ENCODE peak calls at places on chromosomes 2 and 18, in eight cellular contexts. Z, D, C, G, E, S, O and M are unnamed samples.

GRCh38 chr2:228599781-228600180 is 418.3 kb upstream of the SPHKAP start:
- DNase-seq in O (no peak), G (no peak), C (no peak), D (no peak), E (no peak), S (no peak), Z (no peak), M (no peak)

GRCh38 chr2:58562281-58562680 is 321.2 kb upstream of the FANCL start:
- DNase-seq in C (no peak), O (no peak), G (no peak), Z (no peak), D (no peak), E (no peak), S (no peak), M (no peak)

GRCh38 chr2:191650896-191651773 is 26.8 kb upstream of the NABP1 start:
- DNase-seq in G (peak; percentile 73), Z (no peak), C (no peak), S (no peak), E (no peak), O (no peak), D (no peak), M (no peak)

GRCh38 chr2:21303876-21304275 is 180.1 kb downstream of the TDRD15 start:
- DNase-seq in G (no peak), O (no peak), D (no peak), E (no peak), S (no peak), Z (no peak), C (no peak), M (no peak)

GRCh38 chr2:120109186-120110061 is 96.5 kb downstream of the EPB41L5 start:
- DNase-seq in O (peak; percentile 41), Z (no peak), D (peak; percentile 12), S (no peak), C (peak; percentile 33), E (peak; percentile 23), G (peak; percentile 19), M (peak; percentile 81)

GRCh38 chr2:8317419-8317818 is 364.4 kb upstream of the ID2 start:
- DNase-seq in O (no peak), Z (no peak), E (no peak), S (no peak), G (no peak), D (no peak), C (no peak), M (no peak)

GRCh38 chr18:9753863-9754262 is 45.8 kb downstream of the RAB31 start:
- DNase-seq in Z (no peak), G (no peak), O (no peak), C (no peak), S (no peak), E (no peak), D (no peak), M (no peak)

GRCh38 chr2:190986221-190986953 is 27.6 kb downstream of the STAT1 start:
- DNase-seq in C (no peak), D (no peak), Z (no peak), E (peak; percentile 21), G (no peak), O (no peak), S (peak; percentile 41), M (peak; percentile 78)

GRCh38 chr2:14998548-14998947 is 366.0 kb downstream of the LRATD1 start:
- DNase-seq in D (no peak), Z (no peak), S (no peak), O (no peak), E (no peak), G (no peak), C (no peak), M (no peak)

GRCh38 chr2:14999114-14999661 is 366.7 kb downstream of the LRATD1 start:
- DNase-seq in C (no peak), G (no peak), S (no peak), D (no peak), Z (no peak), O (no peak), E (no peak), M (no peak)

GRCh38 chr2:14994721-14995120 is 362.2 kb downstream of the LRATD1 start:
- DNase-seq in S (no peak), C (no peak), E (no peak), Z (no peak), D (no peak), O (no peak), G (no peak), M (no peak)

GRCh38 chr2:14991723-14992122 is 359.2 kb downstream of the LRATD1 start:
- DNase-seq in Z (no peak), C (no peak), D (no peak), E (no peak), S (no peak), G (no peak), O (no peak), M (no peak)

GRCh38 chr2:14996306-14997014 is 363.9 kb downstream of the LRATD1 start:
- DNase-seq in O (no peak), C (no peak), S (no peak), G (no peak), D (no peak), E (no peak), Z (no peak), M (no peak)
- TF ChIP-seq CTCF in O (no peak), C (no peak), S (no peak), G (no peak), D (no peak), E (no peak), Z (no peak), M (no peak)

DNA sequence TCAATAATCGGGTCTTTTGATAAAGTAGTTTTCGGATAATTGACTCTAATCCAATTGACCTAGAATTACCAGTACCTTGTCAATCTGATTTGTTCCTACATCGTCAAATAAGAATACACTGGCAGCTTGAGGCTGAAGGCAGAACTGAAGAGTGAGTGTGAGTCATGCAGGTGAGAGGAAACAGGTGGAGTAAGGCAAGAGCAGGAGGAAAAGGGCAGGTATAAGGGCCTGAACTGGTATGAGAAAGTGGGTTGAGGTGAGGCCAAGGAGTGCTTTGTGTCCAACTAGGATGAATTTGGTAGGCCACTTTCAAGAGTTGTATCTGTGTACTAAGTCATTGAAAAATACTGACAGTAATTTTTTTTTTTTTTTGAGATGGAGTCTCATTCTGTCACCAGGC is 186.0 kb downstream of the ZNF385B start:
- DNase-seq in C (no peak), Z (no peak), O (no peak), G (no peak), D (no peak), S (no peak), E (no peak), M (no peak)
- TF ChIP-seq MAX in C (no peak), Z (no peak), O (no peak), G (no peak), D (no peak), S (no peak), E (no peak), M (no peak)

GRCh38 chr2:24821433-24821891 is 28.2 kb downstream of the CENPO start:
- DNase-seq in C (no peak), G (no peak), Z (peak; percentile 57), S (no peak), E (no peak), D (no peak), O (peak; percentile 22), M (no peak)
- TF ChIP-seq CTCF in C (no peak), G (no peak), Z (no peak), S (no peak), E (no peak), D (no peak), O (no peak), M (no peak)

GRCh38 chr18:46068763-46069162 is 3.3 kb downstream of the PSTPIP2 start:
- DNase-seq in O (no peak), D (no peak), G (no peak), Z (peak; percentile 16), C (no peak), E (no peak), S (no peak), M (no peak)
- TF ChIP-seq MAX in O (no peak), D (no peak), G (no peak), Z (no peak), C (no peak), E (no peak), S (no peak), M (no peak)

GRCh38 chr18:3481696-3482210 is 31.8 kb downstream of the TGIF1 start:
- DNase-seq in D (peak; percentile 35), E (peak; percentile 76), C (peak; percentile 28), G (no peak), Z (peak; percentile 61), S (peak; percentile 52), O (peak; percentile 52), M (peak; percentile 47)
- TF ChIP-seq CTCF in D (peak; percentile 71), E (peak; percentile 87), C (peak; percentile 28), G (peak; percentile 55), Z (no peak), S (peak; percentile 36), O (peak; percentile 51), M (peak; percentile 66)

GRCh38 chr2:10382313-10383061 is 65.6 kb downstream of the ODC1 start:
- DNase-seq in S (no peak), C (no peak), Z (no peak), D (no peak), G (peak; percentile 60), O (no peak), E (no peak), M (peak; percentile 98)
- TF ChIP-seq MAX in S (no peak), C (no peak), Z (no peak), D (no peak), G (no peak), O (no peak), E (no peak), M (peak; percentile 81)

DNA sequence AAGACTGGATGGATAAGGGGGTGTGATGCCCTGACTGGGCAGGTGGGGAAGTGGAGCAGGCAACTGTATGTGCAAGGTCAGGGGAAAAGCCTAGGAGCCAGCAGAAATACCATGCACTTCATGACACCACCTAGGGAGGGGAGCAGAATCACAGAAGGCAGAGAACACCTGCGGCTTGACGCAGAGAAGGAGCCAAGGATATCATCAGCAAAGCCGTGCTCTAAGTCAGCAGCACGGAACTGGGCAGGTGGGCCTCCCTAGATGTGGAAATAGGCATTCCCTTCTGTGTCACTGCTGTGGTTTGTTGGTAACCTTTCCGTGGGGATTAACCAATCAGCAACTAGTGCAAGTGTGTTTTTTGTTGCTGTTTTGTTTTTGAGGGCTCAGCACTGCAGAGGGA is 41.3 kb downstream of the HDLBP start:
- DNase-seq in C (no peak), E (no peak), G (no peak), D (no peak), Z (no peak), O (no peak), S (no peak), M (no peak)
- TF ChIP-seq CTCF in C (no peak), E (no peak), G (no peak), D (no peak), Z (peak; percentile 5), O (no peak), S (no peak), M (no peak)

GRCh38 chr2:62410015-62410453 is 96.0 kb downstream of the TMEM17 start:
- DNase-seq in O (no peak), E (peak; percentile 29), Z (no peak), G (no peak), D (no peak), S (no peak), C (no peak), M (peak; percentile 63)
- TF ChIP-seq MAX in O (no peak), E (no peak), Z (no peak), G (no peak), D (no peak), S (no peak), C (no peak), M (no peak)